ENCODE peak calls at places on chromosomes 13 and 19, in five cellular contexts. Z, P, R, J and C are unnamed samples.
A peak's percentile ranks its signal among the peaks of the same experiment; 100 is the strongest.

GRCh38 chr13:89951341-89951740 is 1396.1 kb upstream of the MIR17HG start:
- DNase-seq in Z (peak; percentile 0), P (no peak), R (no peak), J (no peak), C (no peak)

GRCh38 chr19:52603558-52604207 is 33.6 kb downstream of the ZNF701 start:
- DNase-seq in Z (no peak), P (no peak), R (no peak), J (no peak), C (peak; percentile 15)

GRCh38 chr19:51111606-51112005 is 3.4 kb upstream of the CTU1 start:
- DNase-seq in Z (peak; percentile 55), P (peak; percentile 14), R (no peak), J (no peak), C (peak; percentile 25)

GRCh38 chr19:50415661-50416033 is 3.1 kb upstream of the SPIB start:
- DNase-seq in Z (no peak), P (no peak), R (peak; percentile 68), J (no peak), C (peak; percentile 64)

GRCh38 chr13:95403349-95404140 is 102.3 kb upstream of the ABCC4 start:
- DNase-seq in Z (no peak), P (no peak), R (no peak), J (no peak), C (no peak)

GRCh38 chr13:28251462-28251861 is 113.1 kb downstream of the PAN3 start:
- DNase-seq in Z (no peak), P (no peak), R (no peak), J (no peak), C (no peak)

GRCh38 chr13:80116107-80116506 is 224.8 kb downstream of the SPRY2 start:
- DNase-seq in Z (no peak), P (no peak), R (no peak), J (peak; percentile 10), C (no peak)

GRCh38 chr13:72651196-72651595 is 76.2 kb downstream of the MZT1 start:
- DNase-seq in Z (no peak), P (peak; percentile 17), R (no peak), J (no peak), C (peak; percentile 37)

GRCh38 chr19:41784337-41785239 is 11.8 kb upstream of the CEACAM3 start:
- DNase-seq in Z (no peak), P (no peak), R (no peak), J (no peak), C (peak; percentile 81)

GRCh38 chr19:56869886-56870285 is 29.4 kb upstream of the PEG3 start:
- DNase-seq in Z (no peak), P (no peak), R (no peak), J (no peak), C (no peak)

GRCh38 chr19:34288381-34288780 is 34.0 kb downstream of the GARRE1 start:
- DNase-seq in Z (no peak), P (no peak), R (no peak), J (no peak), C (no peak)

GRCh38 chr13:29679357-29680050 is 84.0 kb upstream of the SLC7A1 start:
- DNase-seq in Z (no peak), P (no peak), R (no peak), J (peak; percentile 87), C (no peak)

GRCh38 chr13:43003010-43003409 is 11.0 kb upstream of the EPSTI1 start:
- DNase-seq in Z (no peak), P (no peak), R (no peak), J (no peak), C (no peak)

GRCh38 chr19:401836-402535 is 7.0 kb downstream of the C2CD4C start:
- DNase-seq in Z (no peak), P (no peak), R (no peak), J (no peak), C (no peak)

GRCh38 chr19:366205-366783 is 21.7 kb upstream of the MIER2 start:
- DNase-seq in Z (no peak), P (no peak), R (no peak), J (no peak), C (no peak)

GRCh38 chr19:5934779-5935472 is 20.9 kb downstream of the CAPS start:
- DNase-seq in Z (no peak), P (no peak), R (no peak), J (peak; percentile 81), C (no peak)

GRCh38 chr19:19079571-19079970 is 15.8 kb downstream of the SLC25A42 start:
- DNase-seq in Z (no peak), P (no peak), R (no peak), J (no peak), C (no peak)

GRCh38 chr13:110302154-110302553 is 4.8 kb downstream of the COL4A1 start:
- DNase-seq in Z (no peak), P (no peak), R (no peak), J (no peak), C (no peak)

GRCh38 chr13:52925775-52926285 is 77.4 kb upstream of the PCDH8 start:
- DNase-seq in Z (no peak), P (no peak), R (no peak), J (no peak), C (no peak)

GRCh38 chr19:35295792-35296462 is 4.0 kb downstream of the MAG start:
- DNase-seq in Z (no peak), P (no peak), R (no peak), J (no peak), C (no peak)

GRCh38 chr19:1001538-1002166 is 1.4 kb downstream of the GRIN3B start:
- DNase-seq in Z (peak; percentile 46), P (no peak), R (no peak), J (peak; percentile 37), C (peak; percentile 50)

GRCh38 chr19:37304190-37304883 is 66.6 kb upstream of the ZNF527 start:
- DNase-seq in Z (no peak), P (no peak), R (no peak), J (no peak), C (no peak)

GRCh38 chr13:98834254-98834960 is 81.9 kb upstream of the SLC15A1 start:
- DNase-seq in Z (no peak), P (no peak), R (no peak), J (no peak), C (no peak)
- TF ChIP-seq MYC in Z (no peak), P (no peak), R (no peak), J (no peak), C (no peak)

GRCh38 chr19:54648129-54648528 is 14.7 kb upstream of the LILRB4 start:
- DNase-seq in Z (no peak), P (no peak), R (no peak), J (no peak), C (no peak)

GRCh38 chr19:54654447-54655321 is 8.1 kb upstream of the LILRB4 start:
- DNase-seq in Z (no peak), P (no peak), R (no peak), J (no peak), C (no peak)

GRCh38 chr19:54650108-54650666 is 12.6 kb upstream of the LILRB4 start:
- DNase-seq in Z (no peak), P (no peak), R (no peak), J (no peak), C (no peak)

GRCh38 chr19:54653181-54653809 is 9.5 kb upstream of the LILRB4 start:
- DNase-seq in Z (peak; percentile 52), P (peak; percentile 8), R (no peak), J (peak; percentile 22), C (peak; percentile 56)
- TF ChIP-seq MYC in Z (no peak), P (no peak), R (no peak), J (no peak), C (no peak)

GRCh38 chr19:13165091-13165997 is 15.1 kb downstream of the IER2 start:
- DNase-seq in Z (peak; percentile 24), P (no peak), R (no peak), J (peak; percentile 55), C (no peak)

GRCh38 chr19:13160557-13160956 is 10.3 kb downstream of the IER2 start:
- DNase-seq in Z (peak; percentile 63), P (no peak), R (no peak), J (no peak), C (peak; percentile 42)

GRCh38 chr19:13162749-13163608 is 12.8 kb downstream of the IER2 start:
- DNase-seq in Z (peak; percentile 99), P (peak; percentile 98), R (peak; percentile 80), J (peak; percentile 97), C (peak; percentile 96)

GRCh38 chr19:13164370-13165090 is 14.3 kb downstream of the IER2 start:
- DNase-seq in Z (peak; percentile 91), P (peak; percentile 89), R (no peak), J (peak; percentile 89), C (peak; percentile 82)

GRCh38 chr19:13163609-13164364 is 13.6 kb downstream of the IER2 start:
- DNase-seq in Z (peak; percentile 94), P (peak; percentile 60), R (no peak), J (peak; percentile 67), C (peak; percentile 75)
- TF ChIP-seq MYC in Z (no peak), P (no peak), R (no peak), J (no peak), C (no peak)

DNA sequence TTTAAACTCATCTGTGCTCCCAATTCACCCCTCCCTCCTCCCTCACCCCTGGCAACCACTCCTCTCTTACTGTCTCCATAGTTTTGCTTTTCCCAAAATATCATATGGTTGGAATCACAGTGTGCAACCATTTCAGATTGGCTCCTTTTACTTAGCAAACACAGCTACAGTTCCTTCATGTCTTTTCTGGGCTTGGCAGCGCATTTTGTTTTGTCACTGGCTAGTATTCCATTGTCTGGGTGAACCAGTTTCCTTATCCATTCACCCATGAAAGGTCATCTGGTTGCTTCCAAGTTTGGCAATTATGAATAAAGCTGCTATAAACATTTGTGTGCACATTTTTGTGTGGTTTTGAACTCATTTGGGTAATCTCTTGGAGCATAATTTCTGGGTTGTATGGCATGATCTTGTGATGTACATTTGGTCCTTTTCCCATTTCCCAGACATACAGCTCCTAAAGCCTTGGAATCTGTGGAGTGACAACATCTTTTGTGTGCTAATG is 23.9 kb upstream of the GAS6 start:
- DNase-seq in Z (no peak), P (no peak), R (no peak), J (peak; percentile 38), C (no peak)
- TF ChIP-seq MYC in Z (no peak), P (no peak), R (no peak), J (no peak), C (no peak)

GRCh38 chr19:14145381-14145780 is 9.0 kb upstream of the ASF1B start:
- DNase-seq in Z (no peak), P (no peak), R (no peak), J (no peak), C (no peak)

GRCh38 chr19:14149509-14149994 is 13.2 kb upstream of the ASF1B start:
- DNase-seq in Z (no peak), P (no peak), R (no peak), J (peak; percentile 84), C (no peak)

GRCh38 chr19:14149011-14149410 is 12.6 kb upstream of the ASF1B start:
- DNase-seq in Z (no peak), P (no peak), R (no peak), J (no peak), C (no peak)

GRCh38 chr19:14147797-14148605 is 11.6 kb upstream of the ASF1B start:
- DNase-seq in Z (peak; percentile 45), P (peak; percentile 39), R (no peak), J (peak; percentile 77), C (peak; percentile 46)

GRCh38 chr19:14146789-14147216 is 10.4 kb upstream of the ASF1B start:
- DNase-seq in Z (no peak), P (no peak), R (no peak), J (no peak), C (peak; percentile 80)
- TF ChIP-seq MYC in Z (no peak), P (no peak), R (no peak), J (no peak), C (peak; percentile 48)